ENCODE peak calls at places on chromosomes 3 and 15, in six cellular contexts. X is astrocyte; H is upper lobe of right lung; J is stimulated activated CD4-positive, alpha-beta T cell treated with anti-CD3 and anti-CD28 coated beads, Interleukin-4, amount 100 ng/mL, for 48 hours; V is endothelial cell; D is T-cell. G is an unnamed sample.

GRCh38 chr3:122063908-122064307 is 8.7 kb downstream of the CD86 start:
- DNase-seq in X (no peak), H (no peak), J (no peak), V (no peak), D (no peak), G (no peak)

GRCh38 chr3:127690106-127690505 is 17.4 kb downstream of the ABTB1 start:
- DNase-seq in X (peak), H (no peak), J (no peak), V (no peak), D (no peak), G (no peak)

GRCh38 chr15:35986072-35986666 is 440.2 kb upstream of the DPH6 start:
- DNase-seq in X (no peak), H (no peak), J (no peak), V (no peak), D (no peak), G (no peak)

GRCh38 chr3:133293397-133294107 is 106.3 kb upstream of the BFSP2 start:
- DNase-seq in X (peak), H (no peak), J (no peak), V (no peak), D (no peak), G (no peak)

GRCh38 chr3:102481050-102481449 is 46.2 kb downstream of the ZPLD1 start:
- DNase-seq in X (no peak), H (no peak), J (no peak), V (no peak), D (no peak), G (no peak)

GRCh38 chr15:51620647-51621046 is 1.9 kb downstream of the DMXL2 start:
- DNase-seq in X (no peak), H (no peak), J (no peak), V (no peak), D (no peak), G (no peak)

GRCh38 chr3:122382888-122383666 is at the start of gene MIX23:
- DNase-seq in X (peak), H (peak), J (peak), V (peak), D (peak), G (peak)

GRCh38 chr15:46304320-46304719 is 669.5 kb downstream of the SQOR start:
- DNase-seq in X (no peak), H (no peak), J (no peak), V (peak), D (no peak), G (no peak)

GRCh38 chr3:5296362-5296761 is 108.9 kb downstream of the EDEM1 start:
- DNase-seq in X (no peak), H (no peak), J (no peak), V (no peak), D (no peak), G (no peak)

GRCh38 chr15:101276501-101277037 is 716 bp downstream of the SELENOS start:
- DNase-seq in X (peak), H (no peak), J (no peak), V (peak), D (peak), G (peak)

GRCh38 chr3:193132247-193132646 is 108.8 kb upstream of the PLAAT1 start:
- DNase-seq in X (no peak), H (no peak), J (no peak), V (no peak), D (no peak), G (no peak)

GRCh38 chr3:187913617-187914033 is 168.4 kb upstream of the BCL6 start:
- DNase-seq in X (peak), H (no peak), J (no peak), V (no peak), D (no peak), G (no peak)

GRCh38 chr15:63636518-63637061 is 39.4 kb downstream of the FBXL22 start:
- DNase-seq in X (no peak), H (no peak), J (no peak), V (no peak), D (no peak), G (no peak)

GRCh38 chr15:81304226-81304625 is 19.7 kb downstream of the STARD5 start:
- DNase-seq in X (peak), H (peak), J (no peak), V (no peak), D (no peak), G (no peak)

GRCh38 chr15:82851981-82852511 is 42.6 kb downstream of the WHAMM start:
- DNase-seq in X (peak), H (no peak), J (no peak), V (no peak), D (no peak), G (no peak)

GRCh38 chr3:33980252-33980651 is 181.8 kb downstream of the PDCD6IP start:
- DNase-seq in X (peak), H (no peak), J (no peak), V (no peak), D (no peak), G (no peak)

GRCh38 chr3:61734980-61735731 is 173.8 kb downstream of the PTPRG start:
- DNase-seq in X (no peak), H (no peak), J (no peak), V (no peak), D (no peak), G (no peak)

GRCh38 chr15:101016581-101016980 is 97.4 kb downstream of the LRRK1 start:
- DNase-seq in X (no peak), H (no peak), J (no peak), V (no peak), D (no peak), G (no peak)

GRCh38 chr15:34038404-34039179 is 412 bp downstream of the AVEN start:
- DNase-seq in X (peak), H (peak), J (peak), V (peak), D (peak), G (peak)

GRCh38 chr3:187533797-187534196 is 136.4 kb downstream of the SST start:
- DNase-seq in X (no peak), H (no peak), J (no peak), V (no peak), D (no peak), G (no peak)

GRCh38 chr3:147934316-147935188 is 525.4 kb downstream of the ZIC1 start:
- DNase-seq in X (no peak), H (no peak), J (no peak), V (no peak), D (no peak), G (no peak)

GRCh38 chr15:56533741-56534416 is 68.9 kb upstream of the MNS1 start:
- DNase-seq in X (no peak), H (no peak), J (no peak), V (no peak), D (no peak), G (no peak)

GRCh38 chr15:101280007-101280406 is 2.7 kb upstream of the SELENOS start:
- DNase-seq in X (no peak), H (no peak), J (no peak), V (no peak), D (no peak), G (no peak)

GRCh38 chr15:89926158-89926557 is 13.4 kb upstream of the ARPIN start:
- DNase-seq in X (no peak), H (no peak), J (no peak), V (no peak), D (no peak), G (no peak)

GRCh38 chr15:54187325-54187724 is 209.1 kb downstream of the UNC13C start:
- DNase-seq in X (no peak), H (no peak), J (no peak), V (no peak), D (no peak), G (no peak)

GRCh38 chr15:94287794-94288246 is 56.5 kb downstream of the MCTP2 start:
- DNase-seq in X (no peak), H (no peak), J (no peak), V (no peak), D (peak), G (peak)

GRCh38 chr3:138834359-138835176 is at the start of gene PIK3CB:
- DNase-seq in X (peak), H (peak), J (peak), V (peak), D (peak), G (peak)

GRCh38 chr3:134242649-134243637 is 7.7 kb downstream of the RYK start:
- DNase-seq in X (peak), H (no peak), J (no peak), V (no peak), D (no peak), G (no peak)

GRCh38 chr3:126938520-126939346 is 44.2 kb upstream of the PLXNA1 start:
- DNase-seq in X (no peak), H (no peak), J (no peak), V (no peak), D (no peak), G (no peak)

GRCh38 chr3:128415773-128416577 is 50.7 kb downstream of the DNAJB8 start:
- DNase-seq in X (no peak), H (no peak), J (no peak), V (no peak), D (peak), G (no peak)

GRCh38 chr15:48089664-48090063 is 31.1 kb upstream of the SLC24A5 start:
- DNase-seq in X (no peak), H (no peak), J (no peak), V (no peak), D (no peak), G (no peak)

GRCh38 chr15:69300129-69300588 is 1.4 kb downstream of the PAQR5 start:
- DNase-seq in X (no peak), H (peak), J (no peak), V (no peak), D (no peak), G (no peak)

GRCh38 chr15:75202251-75203016 is 752 bp downstream of the C15orf39 start:
- DNase-seq in X (peak), H (peak), J (peak), V (peak), D (peak), G (peak)

GRCh38 chr3:132318451-132318850 is 1.2 kb downstream of the ACP3 start:
- DNase-seq in X (peak), H (no peak), J (no peak), V (no peak), D (no peak), G (no peak)

GRCh38 chr3:133540896-133541674 is 32.4 kb upstream of the CDV3 start:
- DNase-seq in X (no peak), H (no peak), J (no peak), V (no peak), D (no peak), G (no peak)

GRCh38 chr3:110495201-110495927 is 576.3 kb upstream of the NECTIN3 start:
- DNase-seq in X (no peak), H (peak), J (no peak), V (no peak), D (no peak), G (no peak)

GRCh38 chr3:901953-902778 is 190.7 kb upstream of the CNTN6 start:
- DNase-seq in X (no peak), H (no peak), J (no peak), V (no peak), D (no peak), G (no peak)

GRCh38 chr3:133296315-133296917 is 103.4 kb upstream of the BFSP2 start:
- DNase-seq in X (no peak), H (no peak), J (no peak), V (no peak), D (no peak), G (no peak)

GRCh38 chr15:95162967-95163531 is 931.7 kb downstream of the MCTP2 start:
- DNase-seq in X (peak), H (no peak), J (no peak), V (no peak), D (no peak), G (no peak)

G was measured in CD8-positive, alpha-beta memory T cell.